ENCODE peak calls at places on chromosomes 5 and 9, in nine cellular contexts. J is A549, Q is H1, H is SK-N-SH, A is HepG2, R is HCT116, F is NB4, G is K562, L is GM12878. C is an unnamed sample.

GRCh38 chr9:4933177-4933576 is 51.9 kb upstream of the JAK2 start:
- DNase-seq in J (no peak), Q (no peak), H (no peak), A (no peak), R (no peak), F (no peak), G (no peak), L (no peak), C (no peak)

GRCh38 chr5:107633171-107633901 is 37.4 kb downstream of the EFNA5 start:
- DNase-seq in J (no peak), Q (no peak), H (no peak), A (no peak), R (no peak), F (no peak), G (no peak), L (no peak), C (peak)

GRCh38 chr5:12861891-12862290 is 957.6 kb upstream of the CTNND2 start:
- DNase-seq in J (peak), Q (peak), H (no peak), A (no peak), R (no peak), F (peak), G (no peak), L (no peak), C (no peak)

GRCh38 chr5:135433626-135434426 is 13.3 kb downstream of the DCANP1 start:
- DNase-seq in J (no peak), Q (no peak), H (no peak), A (peak), R (no peak), F (peak), G (peak), L (no peak), C (no peak)

GRCh38 chr9:114624656-114625055 is 13.6 kb downstream of the TMEM268 start:
- DNase-seq in J (no peak), Q (no peak), H (no peak), A (no peak), R (no peak), F (no peak), G (no peak), L (no peak), C (no peak)

GRCh38 chr5:143860211-143860610 is 48.2 kb downstream of the HMHB1 start:
- DNase-seq in J (no peak), Q (no peak), H (no peak), A (peak), R (no peak), F (no peak), G (no peak), L (no peak), C (no peak)

GRCh38 chr5:97125125-97125683 is 17.2 kb downstream of the LIX1 start:
- DNase-seq in J (no peak), Q (no peak), H (peak), A (no peak), R (no peak), F (no peak), G (no peak), L (no peak), C (no peak)

GRCh38 chr9:79788662-79789061 is 216.9 kb downstream of the TLE4 start:
- DNase-seq in J (no peak), Q (no peak), H (no peak), A (no peak), R (no peak), F (no peak), G (no peak), L (no peak), C (no peak)

GRCh38 chr5:112467467-112467866 is 48.4 kb upstream of the EPB41L4A start:
- DNase-seq in J (no peak), Q (no peak), H (no peak), A (no peak), R (no peak), F (no peak), G (no peak), L (no peak), C (no peak)

GRCh38 chr9:130791279-130791894 is 43.7 kb upstream of the ABL1 start:
- DNase-seq in J (no peak), Q (no peak), H (no peak), A (no peak), R (no peak), F (no peak), G (no peak), L (no peak), C (no peak)

GRCh38 chr9:15211160-15211993 is 95.6 kb downstream of the TTC39B start:
- DNase-seq in J (peak), Q (peak), H (peak), A (peak), R (peak), F (peak), G (peak), L (peak), C (peak)

GRCh38 chr5:176850371-176851245 is 40.2 kb downstream of the UNC5A start:
- DNase-seq in J (no peak), Q (no peak), H (no peak), A (no peak), R (no peak), F (no peak), G (no peak), L (no peak), C (no peak)

GRCh38 chr5:92378961-92379611 is 996.0 kb upstream of the ARRDC3 start:
- DNase-seq in J (peak), Q (no peak), H (no peak), A (no peak), R (no peak), F (no peak), G (no peak), L (no peak), C (peak)

GRCh38 chr5:6820851-6821479 is 107.7 kb downstream of the TENT4A start:
- DNase-seq in J (peak), Q (peak), H (peak), A (peak), R (peak), F (peak), G (peak), L (no peak), C (no peak)

GRCh38 chr9:136336881-136337280 is 9.5 kb downstream of the GPSM1 start:
- DNase-seq in J (no peak), Q (no peak), H (no peak), A (no peak), R (no peak), F (no peak), G (no peak), L (no peak), C (no peak)
- H3K4me3 ChIP-seq in J (no peak), Q (no peak), H (no peak), A (no peak), R (no peak), F (no peak), G (no peak), L (no peak), C (no peak)

DNA sequence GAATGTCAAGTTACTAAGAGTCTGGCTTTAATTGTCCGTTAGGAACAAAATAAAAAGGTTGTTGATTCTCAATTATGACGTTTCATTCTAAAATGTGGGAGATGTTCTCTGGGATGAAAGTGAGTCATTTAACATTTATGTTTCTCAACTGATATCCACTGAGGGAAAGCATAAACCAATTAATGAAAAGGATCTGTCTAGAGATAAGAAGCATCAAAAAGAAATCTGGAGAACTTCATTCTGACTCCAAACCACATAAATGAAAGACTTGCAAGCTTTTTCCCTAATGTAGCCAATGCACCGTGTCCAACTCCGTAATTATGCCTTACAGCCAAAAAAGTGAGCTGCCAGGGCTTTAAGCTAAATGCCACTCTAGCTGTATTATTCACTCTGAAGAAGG is 654.2 kb downstream of the TLE1 start:
- DNase-seq in J (no peak), Q (no peak), H (peak), A (no peak), R (no peak), F (no peak), G (no peak), L (no peak), C (no peak)
- TF ChIP-seq MAX in J (no peak), Q (no peak), H (peak), A (no peak), R (no peak), F (no peak), G (no peak), L (no peak), C (no peak)

GRCh38 chr5:95445442-95445841 is 54.3 kb downstream of the FAM81B start:
- DNase-seq in J (no peak), Q (no peak), H (no peak), A (no peak), R (no peak), F (no peak), G (no peak), L (no peak), C (no peak)

GRCh38 chr5:95439801-95440493 is 48.8 kb downstream of the FAM81B start:
- DNase-seq in J (no peak), Q (peak), H (no peak), A (no peak), R (no peak), F (no peak), G (no peak), L (no peak), C (no peak)

GRCh38 chr5:95441631-95442030 is 50.5 kb downstream of the FAM81B start:
- DNase-seq in J (no peak), Q (no peak), H (no peak), A (no peak), R (no peak), F (no peak), G (no peak), L (no peak), C (no peak)

GRCh38 chr5:95446009-95446408 is 54.8 kb downstream of the FAM81B start:
- DNase-seq in J (no peak), Q (no peak), H (no peak), A (no peak), R (peak), F (no peak), G (peak), L (no peak), C (no peak)

DNA sequence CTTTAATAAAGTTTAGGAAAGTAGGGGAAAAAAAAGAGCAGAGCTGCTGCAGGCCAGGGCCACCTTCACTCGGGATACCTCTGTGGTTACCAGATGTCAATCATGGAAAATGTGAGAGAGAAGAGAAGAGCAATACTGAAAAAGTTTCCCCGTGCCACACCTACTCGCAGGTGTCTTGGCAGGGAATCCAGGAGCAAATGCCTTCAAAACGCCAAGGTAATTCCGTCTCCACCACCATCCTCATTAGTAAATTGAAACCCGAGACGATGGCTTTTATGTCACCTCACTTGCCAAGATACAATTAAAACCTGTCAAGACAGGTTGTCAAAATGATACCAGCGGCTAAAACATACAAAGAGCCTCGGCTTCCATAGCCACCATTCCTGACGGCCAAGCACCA is 49.7 kb downstream of the FAM81B start:
- DNase-seq in J (no peak), Q (no peak), H (no peak), A (no peak), R (no peak), F (no peak), G (no peak), L (no peak), C (no peak)
- H3K4me3 ChIP-seq in J (no peak), Q (no peak), H (no peak), A (no peak), R (no peak), F (no peak), G (no peak), L (no peak), C (no peak)

GRCh38 chr5:129459485-129460120 is 495 bp upstream of the ADAMTS19 start:
- DNase-seq in J (peak), Q (no peak), H (peak), A (no peak), R (no peak), F (no peak), G (no peak), L (no peak), C (peak)
- TF ChIP-seq MAX in J (no peak), Q (peak), H (no peak), A (no peak), R (no peak), F (no peak), G (no peak), L (no peak), C (no peak)

GRCh38 chr5:172559004-172559932 is 81.8 kb upstream of the NEURL1B start:
- DNase-seq in J (no peak), Q (no peak), H (no peak), A (no peak), R (peak), F (no peak), G (no peak), L (no peak), C (no peak)
- H3K4me3 ChIP-seq in J (no peak), Q (no peak), H (no peak), A (no peak), R (no peak), F (no peak), G (no peak), L (no peak), C (no peak)